ENCODE peak calls at places on chromosome 16, in seven cellular contexts. One of them, this sample, is unnamed.

GRCh38 chr16:2974319-2975056 is 5.3 kb downstream of the PAQR4 start:
- DNase-seq in A172: no peak
- DNase-seq in fibroblast of the aortic adventitia: no peak
- DNase-seq in CMK: no peak
- DNase-seq in stimulated activated CD4-positive, alpha-beta T cell treated with anti-CD3 and anti-CD28 coated beads, Interleukin-2, amount 100 ng/mL, for 4 hours: no peak
- DNase-seq in NCI-H446 treated with DMSO at 0.1 percent for 48 hours: no peak
- DNase-seq in left lobe of liver: no peak
- DNase-seq in this sample: no peak

GRCh38 chr16:75555213-75555706 is 792 bp downstream of the TMEM231 start:
- DNase-seq in left lobe of liver: peak
- DNase-seq in NCI-H446 treated with DMSO at 0.1 percent for 48 hours: peak
- DNase-seq in stimulated activated CD4-positive, alpha-beta T cell treated with anti-CD3 and anti-CD28 coated beads, Interleukin-2, amount 100 ng/mL, for 4 hours: no peak
- DNase-seq in CMK: peak
- DNase-seq in A172: peak
- DNase-seq in fibroblast of the aortic adventitia: peak
- DNase-seq in this sample: no peak

GRCh38 chr16:84914273-84914672 is 94.5 kb downstream of the CRISPLD2 start:
- DNase-seq in left lobe of liver: no peak
- DNase-seq in CMK: no peak
- DNase-seq in stimulated activated CD4-positive, alpha-beta T cell treated with anti-CD3 and anti-CD28 coated beads, Interleukin-2, amount 100 ng/mL, for 4 hours: no peak
- DNase-seq in NCI-H446 treated with DMSO at 0.1 percent for 48 hours: no peak
- DNase-seq in A172: no peak
- DNase-seq in fibroblast of the aortic adventitia: no peak
- DNase-seq in this sample: no peak

GRCh38 chr16:10949424-10949970 is 5.1 kb downstream of the CLEC16A start:
- DNase-seq in stimulated activated CD4-positive, alpha-beta T cell treated with anti-CD3 and anti-CD28 coated beads, Interleukin-2, amount 100 ng/mL, for 4 hours: no peak
- DNase-seq in CMK: no peak
- DNase-seq in fibroblast of the aortic adventitia: peak
- DNase-seq in left lobe of liver: no peak
- DNase-seq in A172: peak
- DNase-seq in NCI-H446 treated with DMSO at 0.1 percent for 48 hours: no peak
- DNase-seq in this sample: no peak

GRCh38 chr16:4239020-4239419 is 2.9 kb downstream of the SRL start:
- DNase-seq in left lobe of liver: no peak
- DNase-seq in A172: no peak
- DNase-seq in CMK: no peak
- DNase-seq in fibroblast of the aortic adventitia: no peak
- DNase-seq in stimulated activated CD4-positive, alpha-beta T cell treated with anti-CD3 and anti-CD28 coated beads, Interleukin-2, amount 100 ng/mL, for 4 hours: no peak
- DNase-seq in NCI-H446 treated with DMSO at 0.1 percent for 48 hours: no peak
- DNase-seq in this sample: no peak

GRCh38 chr16:80167657-80168056 is 373.1 kb upstream of the DYNLRB2 start:
- DNase-seq in NCI-H446 treated with DMSO at 0.1 percent for 48 hours: no peak
- DNase-seq in CMK: no peak
- DNase-seq in A172: peak
- DNase-seq in left lobe of liver: no peak
- DNase-seq in stimulated activated CD4-positive, alpha-beta T cell treated with anti-CD3 and anti-CD28 coated beads, Interleukin-2, amount 100 ng/mL, for 4 hours: no peak
- DNase-seq in fibroblast of the aortic adventitia: no peak
- DNase-seq in this sample: no peak

GRCh38 chr16:81707411-81708321 is 71.4 kb upstream of the PLCG2 start:
- DNase-seq in left lobe of liver: peak
- DNase-seq in stimulated activated CD4-positive, alpha-beta T cell treated with anti-CD3 and anti-CD28 coated beads, Interleukin-2, amount 100 ng/mL, for 4 hours: no peak
- DNase-seq in fibroblast of the aortic adventitia: peak
- DNase-seq in A172: peak
- DNase-seq in NCI-H446 treated with DMSO at 0.1 percent for 48 hours: peak
- DNase-seq in CMK: no peak
- DNase-seq in this sample: no peak

GRCh38 chr16:3578121-3578520 is 918 bp upstream of the NLRC3 start:
- DNase-seq in left lobe of liver: no peak
- DNase-seq in fibroblast of the aortic adventitia: no peak
- DNase-seq in A172: no peak
- DNase-seq in stimulated activated CD4-positive, alpha-beta T cell treated with anti-CD3 and anti-CD28 coated beads, Interleukin-2, amount 100 ng/mL, for 4 hours: peak
- DNase-seq in CMK: no peak
- DNase-seq in NCI-H446 treated with DMSO at 0.1 percent for 48 hours: no peak
- DNase-seq in this sample: no peak

GRCh38 chr16:8989099-8989878 is 25.6 kb upstream of the USP7 start:
- DNase-seq in CMK: no peak
- DNase-seq in left lobe of liver: no peak
- DNase-seq in NCI-H446 treated with DMSO at 0.1 percent for 48 hours: no peak
- DNase-seq in fibroblast of the aortic adventitia: no peak
- DNase-seq in A172: peak
- DNase-seq in stimulated activated CD4-positive, alpha-beta T cell treated with anti-CD3 and anti-CD28 coated beads, Interleukin-2, amount 100 ng/mL, for 4 hours: no peak
- DNase-seq in this sample: no peak

GRCh38 chr16:75566889-75567255 is 693 bp downstream of the GABARAPL2 start:
- DNase-seq in NCI-H446 treated with DMSO at 0.1 percent for 48 hours: no peak
- DNase-seq in left lobe of liver: no peak
- DNase-seq in CMK: no peak
- DNase-seq in fibroblast of the aortic adventitia: no peak
- DNase-seq in stimulated activated CD4-positive, alpha-beta T cell treated with anti-CD3 and anti-CD28 coated beads, Interleukin-2, amount 100 ng/mL, for 4 hours: no peak
- DNase-seq in A172: no peak
- DNase-seq in this sample: no peak

GRCh38 chr16:336269-336668 is 16.3 kb downstream of the AXIN1 start:
- DNase-seq in stimulated activated CD4-positive, alpha-beta T cell treated with anti-CD3 and anti-CD28 coated beads, Interleukin-2, amount 100 ng/mL, for 4 hours: no peak
- DNase-seq in fibroblast of the aortic adventitia: no peak
- DNase-seq in A172: no peak
- DNase-seq in left lobe of liver: no peak
- DNase-seq in CMK: no peak
- DNase-seq in NCI-H446 treated with DMSO at 0.1 percent for 48 hours: no peak
- DNase-seq in this sample: no peak

GRCh38 chr16:86259499-86259898 is 250.8 kb upstream of the FOXF1 start:
- DNase-seq in NCI-H446 treated with DMSO at 0.1 percent for 48 hours: no peak
- DNase-seq in CMK: no peak
- DNase-seq in stimulated activated CD4-positive, alpha-beta T cell treated with anti-CD3 and anti-CD28 coated beads, Interleukin-2, amount 100 ng/mL, for 4 hours: no peak
- DNase-seq in fibroblast of the aortic adventitia: no peak
- DNase-seq in left lobe of liver: no peak
- DNase-seq in A172: no peak
- DNase-seq in this sample: no peak

GRCh38 chr16:27048316-27048715 is 18.4 kb upstream of the C16orf82 start:
- DNase-seq in A172: no peak
- DNase-seq in NCI-H446 treated with DMSO at 0.1 percent for 48 hours: no peak
- DNase-seq in left lobe of liver: no peak
- DNase-seq in CMK: no peak
- DNase-seq in fibroblast of the aortic adventitia: peak
- DNase-seq in stimulated activated CD4-positive, alpha-beta T cell treated with anti-CD3 and anti-CD28 coated beads, Interleukin-2, amount 100 ng/mL, for 4 hours: no peak
- DNase-seq in this sample: no peak

This sample was measured in D721Med.